ENCODE peak calls at places on chromosomes 4 and X, in six cellular contexts. I is cardiac muscle cell, N is BE2C, Q is upper lobe of right lung, D is breast epithelium, K is DND-41. T is an unnamed sample.

GRCh38 chr4:149914521-149915115 is 99.0 kb upstream of the IQCM start:
- DNase-seq in N (peak; percentile 86), Q (no peak), I (peak; percentile 68), D (no peak), K (peak; percentile 44), T (no peak)

GRCh38 chr4:158481811-158482210 is 39.9 kb upstream of the RXFP1 start:
- DNase-seq in I (no peak), D (no peak), K (no peak), Q (no peak), N (no peak), T (no peak)

GRCh38 chrX:36963852-36964251 is 44.3 kb upstream of the FAM47C start:
- DNase-seq in K (no peak), Q (no peak), I (no peak), D (no peak), N (no peak), T (no peak)

GRCh38 chr4:158523990-158524545 is 2.4 kb downstream of the RXFP1 start:
- DNase-seq in D (no peak), K (no peak), Q (no peak), I (no peak), N (no peak), T (no peak)

GRCh38 chrX:70479197-70479969 is 34.7 kb downstream of the DLG3 start:
- DNase-seq in K (no peak), N (no peak), D (no peak), Q (no peak), I (peak; percentile 64), T (no peak)

GRCh38 chr4:137180349-137180748 is 351.9 kb downstream of the PCDH18 start:
- DNase-seq in K (no peak), Q (no peak), D (no peak), N (no peak), I (peak; percentile 12), T (no peak)

GRCh38 chr4:7784131-7784870 is 155.4 kb downstream of the AFAP1 start:
- DNase-seq in D (no peak), Q (peak; percentile 33), I (no peak), K (no peak), N (no peak), T (no peak)

GRCh38 chr4:84470204-84470785 is 28.8 kb downstream of the NKX6-1 start:
- DNase-seq in Q (no peak), N (no peak), D (no peak), I (no peak), K (peak; percentile 6), T (no peak)

GRCh38 chr4:109629775-109630174 is 69.7 kb downstream of the MCUB start:
- DNase-seq in K (no peak), Q (no peak), N (no peak), I (no peak), D (no peak), T (no peak)

GRCh38 chr4:40980318-40980883 is 230.6 kb downstream of the NSUN7 start:
- DNase-seq in D (no peak), K (no peak), Q (no peak), I (peak; percentile 46), N (no peak), T (no peak)

GRCh38 chr4:118730683-118731082 is 45.5 kb downstream of the METTL14 start:
- DNase-seq in K (no peak), N (no peak), I (no peak), D (no peak), Q (no peak), T (no peak)

GRCh38 chr4:157776930-157777329 is 395.9 kb downstream of the GASK1B start:
- DNase-seq in K (no peak), D (no peak), I (no peak), Q (no peak), N (no peak), T (no peak)

GRCh38 chr4:88630756-88631155 is 38.5 kb downstream of the HERC3 start:
- DNase-seq in I (peak; percentile 59), D (no peak), K (no peak), Q (no peak), N (no peak), T (no peak)

GRCh38 chr4:158769175-158769831 is 477 bp downstream of the FNIP2 start:
- DNase-seq in K (no peak), N (peak; percentile 42), D (no peak), I (no peak), Q (peak; percentile 76), T (peak; percentile 53)

GRCh38 chr4:123744664-123745290 is 348.2 kb downstream of the SPRY1 start:
- DNase-seq in I (peak; percentile 97), N (no peak), K (no peak), Q (no peak), D (no peak), T (peak; percentile 45)

GRCh38 chr4:108311313-108311712 is 142.6 kb upstream of the LEF1 start:
- DNase-seq in D (no peak), I (no peak), Q (no peak), K (no peak), N (no peak), T (no peak)

GRCh38 chr4:140807491-140808257 is 51.5 kb upstream of the TBC1D9 start:
- DNase-seq in I (no peak), Q (no peak), N (no peak), D (no peak), K (no peak), T (no peak)

GRCh38 chr4:23438764-23439163 is 451.1 kb downstream of the PPARGC1A start:
- DNase-seq in I (no peak), Q (no peak), K (no peak), D (no peak), N (no peak), T (no peak)

GRCh38 chrX:53445977-53446376 is 11.8 kb upstream of the HSD17B10 start:
- DNase-seq in Q (peak; percentile 55), D (no peak), N (peak; percentile 53), I (peak; percentile 44), K (peak; percentile 19), T (peak; percentile 31)

GRCh38 chrX:118739577-118739976 is 12.2 kb downstream of the IL13RA1 start:
- DNase-seq in I (no peak), Q (no peak), K (no peak), N (no peak), D (no peak), T (no peak)

GRCh38 chrX:118736394-118737010 is 9.1 kb downstream of the IL13RA1 start:
- DNase-seq in Q (no peak), N (no peak), I (no peak), D (no peak), K (no peak), T (no peak)

GRCh38 chrX:118742176-118742575 is 14.8 kb downstream of the IL13RA1 start:
- DNase-seq in N (no peak), D (no peak), I (no peak), Q (no peak), K (no peak), T (no peak)

GRCh38 chrX:118745570-118745969 is 18.2 kb downstream of the IL13RA1 start:
- DNase-seq in Q (no peak), I (peak; percentile 33), D (no peak), K (no peak), N (no peak), T (no peak)

DNA sequence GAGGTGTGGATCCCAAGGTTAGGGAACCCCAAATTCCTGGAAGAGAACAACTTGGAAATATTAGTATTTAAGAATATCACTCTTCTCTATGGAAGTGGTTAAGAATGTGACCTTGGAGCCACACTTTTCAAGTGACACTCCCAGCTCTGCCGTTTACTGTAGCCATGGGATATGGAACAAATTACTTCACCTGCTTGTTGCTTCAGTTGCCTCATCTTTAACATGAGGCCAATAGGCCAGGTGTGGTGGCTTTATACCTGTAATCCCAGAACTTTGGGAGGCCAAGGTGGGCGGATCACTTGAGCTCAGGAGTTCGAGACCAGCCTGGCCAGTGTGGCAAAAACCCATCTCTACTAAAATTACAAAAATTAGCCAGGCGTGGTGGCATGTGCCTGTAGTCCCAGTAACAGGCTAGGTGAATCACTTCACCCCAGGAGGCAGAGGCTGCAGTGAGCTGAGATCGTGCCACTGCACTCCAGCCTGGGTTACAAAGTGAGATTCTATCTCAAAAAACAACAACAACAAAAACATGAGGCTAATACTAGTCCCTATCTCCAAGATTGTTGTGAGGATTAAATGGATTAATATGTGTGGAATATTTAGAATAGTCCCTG is 13.0 kb downstream of the IL13RA1 start:
- DNase-seq in N (no peak), D (no peak), Q (no peak), K (no peak), I (no peak), T (no peak)
- H3K27me3 ChIP-seq in N (no peaks in the 10 kb centered on the region), D (peaks cover 6% of the 10 kb centered on the region), Q (no peaks in the 10 kb centered on the region), K (no peaks in the 10 kb centered on the region), I (no peaks in the 10 kb centered on the region), T (no peaks in the 10 kb centered on the region)

GRCh38 chr4:3869661-3870566 is 103.7 kb downstream of the ADRA2C start:
- DNase-seq in I (no peak), K (no peak), N (no peak), D (no peak), Q (peak; percentile 46), T (no peak)
- H3K27me3 ChIP-seq in I (peaks cover 60% of the 10 kb centered on the region), K (no peaks in the 10 kb centered on the region), N (no peaks in the 10 kb centered on the region), D (peaks cover 71% of the 10 kb centered on the region), Q (peaks cover 55% of the 10 kb centered on the region), T (peaks cover 74% of the 10 kb centered on the region)

DNA sequence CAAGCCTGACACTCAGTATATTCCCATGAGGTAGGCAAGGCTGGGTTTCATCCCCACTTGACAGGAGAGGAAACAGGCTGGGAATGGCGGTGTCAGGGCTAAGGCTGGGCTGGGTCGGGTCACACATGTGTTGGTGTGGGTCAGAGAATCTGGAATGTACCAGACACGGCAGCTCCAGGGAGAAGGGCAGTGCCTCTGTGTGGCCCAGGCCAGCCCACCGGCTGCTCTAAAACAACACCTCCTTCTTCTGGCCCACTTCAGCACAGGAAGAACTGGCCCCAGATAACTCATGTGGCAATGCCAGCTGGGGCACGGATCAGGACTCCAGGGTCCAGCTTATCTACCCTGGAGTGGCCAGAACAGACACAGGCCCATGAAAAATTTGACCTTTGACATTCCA is 6.3 kb downstream of the HAUS7 start:
- DNase-seq in Q (no peak), I (no peak), D (no peak), K (no peak), N (no peak), T (no peak)
- H3K27me3 ChIP-seq in Q (no peaks in the 10 kb centered on the region), I (no peaks in the 10 kb centered on the region), D (peaks cover 50% of the 10 kb centered on the region), K (no peaks in the 10 kb centered on the region), N (no peaks in the 10 kb centered on the region), T (no peaks in the 10 kb centered on the region)

DNA sequence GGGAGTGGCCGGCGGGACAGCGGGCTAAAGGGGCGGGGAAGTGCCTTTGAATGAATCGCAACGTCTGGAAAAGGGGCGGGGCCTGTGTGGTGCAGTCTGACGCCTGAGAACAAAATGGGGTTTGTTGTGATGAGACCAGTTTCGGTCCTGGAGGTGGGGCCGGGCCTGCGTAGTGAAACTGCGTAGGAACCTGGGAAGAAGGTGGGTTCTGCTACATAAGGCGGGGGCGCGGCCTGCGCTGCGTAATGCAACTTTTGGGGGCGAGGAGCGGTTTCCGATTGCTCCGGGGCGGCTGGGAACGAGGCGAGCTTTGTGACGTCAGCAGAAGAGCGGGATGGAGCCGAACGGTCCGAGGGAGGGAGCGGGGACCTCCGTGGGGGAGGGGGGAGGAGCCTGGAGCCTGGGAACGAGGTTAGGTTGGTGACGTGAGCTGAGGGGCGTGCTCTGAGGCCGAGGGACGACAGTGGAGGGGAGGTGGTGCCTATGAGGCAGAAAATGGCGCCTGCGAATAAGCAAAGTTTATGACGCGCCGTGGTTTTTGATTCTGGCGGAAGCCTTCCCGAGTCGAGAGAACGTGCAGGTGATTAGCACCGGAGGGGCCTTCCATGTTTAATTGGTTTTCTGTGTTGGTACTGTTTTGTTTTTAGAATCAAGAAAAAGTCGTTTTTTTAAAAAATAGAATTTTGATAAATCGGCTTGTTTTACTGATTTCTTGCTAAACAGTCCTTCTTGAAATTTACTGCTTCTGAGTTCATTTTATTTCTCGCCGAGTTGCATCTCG is 714 bp downstream of the USP11 start:
- DNase-seq in I (peak; percentile 98), K (peak; percentile 96), Q (peak; percentile 97), N (peak; percentile 88), D (peak; percentile 97), T (peak; percentile 90)
- H3K27me3 ChIP-seq in I (no peaks in the 10 kb centered on the region), K (no peaks in the 10 kb centered on the region), Q (no peaks in the 10 kb centered on the region), N (no peaks in the 10 kb centered on the region), D (peaks cover 43% of the 10 kb centered on the region), T (no peaks in the 10 kb centered on the region)